ENCODE peak calls at places on chromosomes 4 and X, in five cellular contexts. I is T-helper 2 cell; L is G401; E is stimulated activated CD8-positive, alpha-beta memory T cell treated with anti-CD3 and anti-CD28 coated beads, Interleukin-15, amount 100 ng/mL, for 24 hours; P is GOT3. F is an unnamed sample.

GRCh38 chrX:118346258-118347094 is 570 bp downstream of the WDR44 start:
- DNase-seq in I (peak), L (peak), E (peak), P (no peak), F (no peak)

GRCh38 chrX:140762061-140762460 is 52.5 kb downstream of the LINC00632 start:
- DNase-seq in I (no peak), L (peak), E (no peak), P (peak), F (no peak)

GRCh38 chr4:20026456-20026855 is 225.2 kb upstream of the SLIT2 start:
- DNase-seq in I (no peak), L (no peak), E (no peak), P (no peak), F (no peak)

GRCh38 chrX:96314974-96315373 is 369.7 kb upstream of the DIAPH2 start:
- DNase-seq in I (no peak), L (no peak), E (no peak), P (no peak), F (no peak)

GRCh38 chr4:5932021-5932553 is 39.2 kb upstream of the CRMP1 start:
- DNase-seq in I (no peak), L (no peak), E (no peak), P (no peak), F (no peak)

GRCh38 chrX:136219893-136220292 is 31.3 kb downstream of the MAP7D3 start:
- DNase-seq in I (no peak), L (no peak), E (no peak), P (no peak), F (no peak)

GRCh38 chr4:159267023-159267939 is 164.4 kb downstream of the RAPGEF2 start:
- DNase-seq in I (no peak), L (peak), E (no peak), P (no peak), F (no peak)

GRCh38 chr4:74794341-74794801 is at the start of gene BTC:
- DNase-seq in I (no peak), L (no peak), E (no peak), P (no peak), F (no peak)

GRCh38 chr4:74287164-74287563 is 21.1 kb upstream of the EPGN start:
- DNase-seq in I (no peak), L (no peak), E (no peak), P (no peak), F (no peak)

GRCh38 chrX:39152106-39152649 is 350.9 kb downstream of the MID1IP1 start:
- DNase-seq in I (peak), L (peak), E (no peak), P (no peak), F (no peak)

GRCh38 chrX:107734646-107735045 is 40.9 kb downstream of the TSC22D3 start:
- DNase-seq in I (no peak), L (no peak), E (no peak), P (no peak), F (no peak)

GRCh38 chr4:74531952-74532794 is 87.2 kb downstream of the AREG start:
- DNase-seq in I (no peak), L (peak), E (no peak), P (no peak), F (no peak)

GRCh38 chr4:7073526-7074390 is 5.9 kb upstream of the GRPEL1 start:
- DNase-seq in I (no peak), L (peak), E (no peak), P (no peak), F (no peak)

GRCh38 chrX:140505421-140506337 is 810 bp upstream of the SOX3 start:
- DNase-seq in I (no peak), L (no peak), E (no peak), P (no peak), F (no peak)

GRCh38 chr4:55386073-55386472 is 9.7 kb upstream of the TMEM165 start:
- DNase-seq in I (no peak), L (peak), E (no peak), P (no peak), F (no peak)

GRCh38 chr4:177127658-177128057 is 182.0 kb upstream of the NEIL3 start:
- DNase-seq in I (no peak), L (no peak), E (no peak), P (no peak), F (no peak)

GRCh38 chr4:98608343-98608742 is 50.1 kb downstream of the TSPAN5 start:
- DNase-seq in I (no peak), L (peak), E (no peak), P (no peak), F (no peak)

GRCh38 chrX:31461266-31461665 is 389.4 kb upstream of the FTHL17 start:
- DNase-seq in I (no peak), L (no peak), E (no peak), P (no peak), F (no peak)

F was measured in cortex of kidney.